ENCODE peak calls at places on chromosomes 4 and X, in four cellular contexts. A is uterus, K is upper lobe of right lung, E is ovary. B is an unnamed sample. For H3K4me1 and H3K27me3, the result is how much of the 10 kb centered on the place peaks cover.

GRCh38 chr4:118348886-118349285 is 3.9 kb downstream of the PRSS12 start:
- DNase-seq in A (no peak), K (no peak), E (no peak), B (no peak)

GRCh38 chr4:37968747-37969146 is 8.5 kb downstream of the PTTG2 start:
- DNase-seq in A (no peak), K (no peak), E (no peak), B (no peak)

GRCh38 chr4:74483226-74483911 is 38.4 kb downstream of the AREG start:
- DNase-seq in A (no peak), K (no peak), E (no peak), B (no peak)

GRCh38 chr4:103026868-103027267 is 7.4 kb upstream of the SLC9B1 start:
- DNase-seq in A (no peak), K (no peak), E (no peak), B (no peak)

GRCh38 chrX:41824551-41824950 is 98.8 kb downstream of the CASK start:
- DNase-seq in A (no peak), K (no peak), E (no peak), B (no peak)

GRCh38 chr4:121648518-121648917 is 48.3 kb downstream of the ANXA5 start:
- DNase-seq in A (no peak), K (no peak), E (no peak), B (no peak)

GRCh38 chr4:8239661-8240060 is 29.9 kb upstream of the HTRA3 start:
- DNase-seq in A (no peak), K (no peak), E (no peak), B (no peak)

GRCh38 chr4:78652282-78652876 is 100.8 kb downstream of the ANXA3 start:
- DNase-seq in A (peak), K (no peak), E (no peak), B (no peak)

GRCh38 chr4:168648929-168649328 is 152.1 kb downstream of the PALLD start:
- DNase-seq in A (peak), K (no peak), E (no peak), B (no peak)

GRCh38 chrX:41558531-41558930 is 111.4 kb downstream of the NYX start:
- DNase-seq in A (no peak), K (no peak), E (no peak), B (no peak)

GRCh38 chr4:27894951-27895350 is 1034.3 kb downstream of the STIM2 start:
- DNase-seq in A (no peak), K (no peak), E (no peak), B (no peak)

GRCh38 chr4:122777846-122778501 is 45.5 kb downstream of the BBS12 start:
- DNase-seq in A (no peak), K (no peak), E (no peak), B (no peak)

GRCh38 chr4:2095236-2096072 is 36.3 kb downstream of the NAT8L start:
- DNase-seq in A (no peak), K (no peak), E (no peak), B (no peak)

GRCh38 chrX:123860983-123861382 is 1.1 kb downstream of the XIAP start:
- DNase-seq in A (no peak), K (no peak), E (no peak), B (no peak)

GRCh38 chr4:184930026-184930425 is 88.3 kb upstream of the HELT start:
- DNase-seq in A (no peak), K (no peak), E (no peak), B (no peak)

GRCh38 chrX:75096331-75096730 is 59.8 kb downstream of the ABCB7 start:
- DNase-seq in A (no peak), K (no peak), E (no peak), B (no peak)

GRCh38 chr4:88533937-88534750 is 10.6 kb upstream of the PYURF start:
- DNase-seq in A (no peak), K (no peak), E (no peak), B (no peak)

GRCh38 chr4:184237612-184238011 is 19.9 kb upstream of the ENPP6 start:
- DNase-seq in A (no peak), K (no peak), E (no peak), B (no peak)

GRCh38 chr4:168480991-168481588 is 798 bp upstream of the DDX60L start:
- DNase-seq in A (peak), K (no peak), E (no peak), B (peak)

GRCh38 chr4:73648478-73648877 is 28.2 kb upstream of the RASSF6 start:
- DNase-seq in A (no peak), K (no peak), E (no peak), B (no peak)

GRCh38 chrX:41009816-41010187 is 75.4 kb upstream of the USP9X start:
- DNase-seq in A (no peak), K (no peak), E (no peak), B (no peak)

GRCh38 chr4:105092356-105092755 is 54.3 kb upstream of the TET2 start:
- DNase-seq in A (peak), K (no peak), E (no peak), B (no peak)

GRCh38 chr4:157664726-157665125 is 444.2 kb downstream of the GRIA2 start:
- DNase-seq in A (no peak), K (no peak), E (no peak), B (no peak)

GRCh38 chr4:174764105-174764729 is 64.8 kb downstream of the GLRA3 start:
- DNase-seq in A (no peak), K (no peak), E (no peak), B (no peak)

GRCh38 chrX:101764538-101764937 is 104.9 kb upstream of the ARMCX2 start:
- DNase-seq in A (no peak), K (no peak), E (no peak), B (no peak)

GRCh38 chr4:145154573-145154972 is 25.8 kb downstream of the OTUD4 start:
- DNase-seq in A (no peak), K (no peak), E (no peak), B (no peak)

GRCh38 chrX:148609766-148610698 is 109.6 kb downstream of the AFF2 start:
- DNase-seq in A (no peak), K (no peak), E (no peak), B (no peak)

GRCh38 chr4:54109226-54110018 is 9.5 kb downstream of the GSX2 start:
- DNase-seq in A (no peak), K (no peak), E (no peak), B (no peak)

GRCh38 chr4:100118213-100118612 is 72.1 kb downstream of the DDIT4L start:
- DNase-seq in A (no peak), K (no peak), E (no peak), B (no peak)

GRCh38 chr4:163681208-163681821 is 186.8 kb downstream of the TMA16 start:
- DNase-seq in A (no peak), K (no peak), E (no peak), B (peak)

GRCh38 chr4:113637823-113638691 is 123.5 kb downstream of the CAMK2D start:
- DNase-seq in A (no peak), K (no peak), E (no peak), B (no peak)

GRCh38 chr4:176988226-176988625 is 195.5 kb upstream of the VEGFC start:
- DNase-seq in A (no peak), K (no peak), E (no peak), B (no peak)

GRCh38 chr4:102629686-102630085 is 128.5 kb downstream of the NFKB1 start:
- DNase-seq in A (no peak), K (no peak), E (no peak), B (no peak)

GRCh38 chr4:74559853-74560252 is 114.9 kb downstream of the AREG start:
- DNase-seq in A (no peak), K (no peak), E (no peak), B (no peak)

GRCh38 chrX:110317079-110317819 is 636 bp downstream of the AMMECR1 start:
- DNase-seq in A (peak), K (peak), E (peak), B (peak)

GRCh38 chr4:79964715-79965345 is 108.2 kb downstream of the ANTXR2 start:
- DNase-seq in A (no peak), K (no peak), E (no peak), B (no peak)

DNA sequence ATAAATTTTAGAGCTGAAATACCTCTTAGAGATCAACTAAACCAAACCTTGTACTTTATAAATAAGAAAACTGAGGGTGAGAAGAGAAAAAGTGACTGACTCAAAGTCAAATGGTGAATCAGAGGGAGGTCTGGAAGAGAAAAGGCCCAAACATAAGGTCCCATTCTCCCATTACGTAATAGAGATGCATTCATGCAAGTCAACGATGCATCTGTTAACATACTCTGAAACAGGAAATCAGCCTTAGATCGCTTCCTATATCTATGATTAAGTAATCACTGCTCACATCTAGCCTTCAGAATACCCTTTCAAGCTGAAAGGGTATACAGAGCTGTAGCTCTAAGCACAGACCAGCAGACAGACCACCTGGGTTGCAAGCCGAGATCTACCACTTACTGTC is 6.5 kb downstream of the RNF150 start:
- DNase-seq in A (no peak), K (no peak), E (no peak), B (no peak)
- H3K4me1 ChIP-seq in A (under half), K (under half), E (under half), B (under half)

GRCh38 chrX:72097081-72097480 is 34.6 kb downstream of the RTL5 start:
- DNase-seq in A (no peak), K (no peak), E (no peak), B (no peak)

GRCh38 chrX:72100824-72101351 is 30.8 kb downstream of the RTL5 start:
- DNase-seq in A (no peak), K (peak), E (no peak), B (no peak)

GRCh38 chrX:72100051-72100755 is 31.5 kb downstream of the RTL5 start:
- DNase-seq in A (no peak), K (no peak), E (no peak), B (peak)

GRCh38 chrX:72094894-72095293 is 36.8 kb downstream of the RTL5 start:
- DNase-seq in A (no peak), K (no peak), E (no peak), B (no peak)

DNA sequence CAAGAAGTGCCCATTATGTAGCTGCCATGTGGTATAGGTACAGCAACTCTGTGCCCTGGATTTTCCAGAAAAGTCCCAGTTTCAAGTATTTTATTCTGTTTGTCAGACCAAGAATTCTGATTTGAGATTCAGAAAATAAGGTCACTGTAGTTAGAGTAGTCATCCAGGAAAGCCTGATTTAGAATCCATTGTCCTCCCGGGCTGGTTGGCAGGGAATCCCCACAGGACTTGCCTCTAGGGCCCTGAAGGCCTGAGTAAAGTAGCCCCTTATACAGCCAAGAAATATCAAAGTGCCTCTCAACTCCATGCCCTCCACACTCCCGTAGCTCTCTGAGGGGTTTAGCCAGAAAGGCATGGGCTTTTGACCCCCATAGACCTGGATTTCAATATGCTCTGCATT is 36.3 kb downstream of the RTL5 start:
- DNase-seq in A (no peak), K (no peak), E (no peak), B (no peak)
- H3K27me3 ChIP-seq in A (under half), K (under half), E (under half), B (under half)

DNA sequence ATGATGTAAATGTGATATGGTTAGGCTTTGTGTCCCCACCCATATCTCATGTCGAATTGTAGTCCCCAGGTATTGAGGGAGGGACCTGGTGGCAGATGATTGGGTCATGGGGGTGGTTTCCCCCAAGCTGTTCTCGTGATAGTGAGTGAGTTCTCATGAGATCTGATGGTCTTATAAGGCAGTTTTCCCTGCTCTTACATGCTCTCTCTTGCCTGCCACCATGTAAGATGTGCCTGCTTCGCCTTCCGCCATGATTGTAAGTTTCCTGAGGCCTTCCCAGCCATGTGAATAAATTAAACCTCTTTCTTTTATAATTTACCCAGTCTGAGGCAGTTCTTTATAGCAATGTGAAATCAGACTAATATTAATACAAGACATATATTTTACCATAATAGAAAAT is 23.9 kb downstream of the BLOC1S4 start:
- DNase-seq in A (no peak), K (no peak), E (no peak), B (no peak)
- H3K4me1 ChIP-seq in A (under half), K (under half), E (under half), B (under half)

GRCh38 chrX:125952973-125953372 is 213.1 kb downstream of the DCAF12L2 start:
- DNase-seq in A (no peak), K (no peak), E (no peak), B (no peak)

DNA sequence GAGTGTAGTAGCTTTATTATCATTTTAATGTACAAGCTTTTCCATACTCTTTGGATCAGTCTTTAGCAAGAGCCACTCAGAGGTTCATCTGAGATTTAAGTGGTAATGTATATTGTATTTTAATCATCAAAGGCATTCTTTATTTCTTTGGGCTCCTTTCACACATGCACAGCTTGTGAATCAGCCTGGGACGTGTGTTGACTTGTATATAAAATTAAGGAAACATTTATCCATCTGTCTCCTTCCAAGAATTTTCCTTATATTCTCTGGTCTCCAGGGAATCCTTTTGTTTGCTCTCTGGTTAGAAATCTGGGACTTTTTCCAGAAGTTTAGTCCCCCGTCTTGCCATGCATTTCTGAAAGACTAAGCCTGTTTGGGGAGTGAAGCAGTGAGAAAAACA is 212.3 kb downstream of the DCAF12L2 start:
- DNase-seq in A (no peak), K (no peak), E (no peak), B (no peak)
- H3K27me3 ChIP-seq in A (under half), K (under half), E (under half), B (under half)

DNA sequence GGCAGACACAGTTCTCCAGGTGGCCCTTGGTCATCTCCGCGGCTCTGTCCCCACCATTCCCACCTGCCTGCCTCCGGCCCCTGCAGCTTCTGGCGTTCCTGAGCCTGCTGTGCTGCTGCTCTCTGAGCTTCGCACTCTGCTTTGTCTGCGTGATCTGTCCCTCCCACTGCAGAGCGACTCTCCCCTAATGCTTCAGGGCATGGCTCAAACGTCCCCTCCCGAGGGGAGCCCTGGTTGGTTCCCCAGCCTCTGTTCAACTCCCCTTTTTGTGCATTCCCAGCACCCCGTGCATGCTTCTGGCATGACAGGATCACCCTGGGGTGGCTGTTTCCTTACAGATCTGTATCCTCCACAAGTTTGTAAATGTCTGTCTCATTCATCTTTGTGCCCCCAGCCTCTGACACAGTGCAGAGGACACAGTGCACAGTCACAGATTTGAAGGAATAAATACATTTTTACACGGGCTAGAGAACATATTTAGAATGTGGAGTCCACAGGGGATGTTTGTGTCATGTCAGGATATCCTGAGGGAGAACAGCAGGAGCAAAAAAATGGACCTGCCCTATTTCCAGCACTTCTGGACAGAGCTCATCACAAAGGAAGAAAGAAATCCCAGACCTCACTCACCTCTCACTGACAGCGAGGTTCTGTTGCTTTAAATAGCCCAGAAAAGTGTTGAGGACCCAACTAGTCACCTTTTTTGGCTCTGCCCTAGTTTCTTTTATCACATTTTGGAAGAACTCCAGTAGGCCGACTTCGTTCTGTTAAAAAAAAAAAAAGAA is 72.6 kb downstream of the GATB start:
- DNase-seq in A (no peak), K (no peak), E (no peak), B (no peak)
- H3K4me1 ChIP-seq in A (under half), K (under half), E (under half), B (under half)

DNA sequence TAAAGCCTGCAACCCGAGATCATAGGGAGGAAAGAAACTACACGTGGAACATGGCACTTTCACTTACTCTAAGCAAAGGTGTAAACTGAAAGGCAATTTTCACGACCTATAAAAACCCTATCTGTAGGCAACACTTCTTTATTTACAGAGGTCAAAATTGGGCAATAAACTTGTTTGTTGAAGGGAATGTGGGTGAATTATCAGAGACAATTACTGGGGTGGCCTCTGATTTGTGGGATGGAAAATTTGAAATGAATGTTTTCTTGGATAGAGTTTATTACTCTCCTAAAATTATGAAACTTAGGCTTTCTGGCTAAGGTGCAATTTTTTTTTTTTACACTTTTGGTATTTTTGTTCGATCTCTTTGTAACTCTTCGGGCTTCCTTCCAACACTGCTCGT is 734.1 kb upstream of the TENM3 start:
- DNase-seq in A (no peak), K (no peak), E (no peak), B (no peak)
- H3K27me3 ChIP-seq in A (under half), K (under half), E (under half), B (under half)

DNA sequence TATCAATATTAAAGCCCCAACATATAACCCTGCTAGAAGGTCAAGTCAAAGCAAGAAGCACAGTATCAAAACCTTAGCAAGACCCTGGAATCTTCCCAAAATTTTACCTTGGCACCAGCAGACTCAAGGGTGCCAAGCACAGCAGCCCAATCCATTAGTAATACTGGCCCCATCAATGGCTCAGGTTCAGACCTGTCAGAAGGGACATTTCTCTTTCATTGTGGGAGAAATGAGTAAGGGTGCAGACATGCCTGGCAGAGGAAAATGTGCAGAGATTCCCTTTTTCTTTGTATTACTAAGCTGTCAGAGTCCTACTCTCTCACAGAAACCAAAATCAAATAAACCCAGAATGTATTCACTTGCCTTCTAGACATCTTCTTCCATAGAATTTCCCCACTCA is 203.9 kb downstream of the EVC2 start:
- DNase-seq in A (no peak), K (no peak), E (no peak), B (no peak)
- H3K4me1 ChIP-seq in A (under half), K (under half), E (under half), B (under half)

DNA sequence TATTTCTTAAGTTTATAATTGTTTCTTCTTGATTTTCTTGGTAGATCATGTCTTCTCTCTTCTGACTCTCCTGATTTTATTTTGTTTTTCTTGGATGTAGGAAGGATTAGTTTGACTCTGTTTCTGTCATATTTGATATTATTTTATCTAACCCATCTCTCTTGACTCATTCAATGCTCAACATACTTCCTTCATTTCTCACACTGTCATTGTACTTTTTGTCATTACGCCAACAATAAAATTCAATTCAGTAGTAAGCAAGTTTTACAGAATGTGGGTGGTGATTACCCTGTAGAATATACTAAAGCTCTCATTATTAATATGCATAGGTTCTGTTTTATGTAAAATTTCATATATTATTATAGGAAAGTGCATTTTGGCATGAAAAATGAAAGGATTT is 1303.0 kb upstream of the AGA start:
- DNase-seq in A (no peak), K (no peak), E (no peak), B (no peak)
- H3K27me3 ChIP-seq in A (under half), K (under half), E (under half), B (under half)

GRCh38 chrX:136207546-136207945 is 43.7 kb downstream of the MAP7D3 start:
- DNase-seq in A (no peak), K (no peak), E (no peak), B (no peak)

GRCh38 chrX:136210243-136210642 is 41.0 kb downstream of the MAP7D3 start:
- DNase-seq in A (no peak), K (no peak), E (no peak), B (no peak)

GRCh38 chrX:136210806-136211205 is 40.4 kb downstream of the MAP7D3 start:
- DNase-seq in A (no peak), K (no peak), E (no peak), B (no peak)

GRCh38 chrX:136209751-136210150 is 41.4 kb downstream of the MAP7D3 start:
- DNase-seq in A (no peak), K (no peak), E (no peak), B (no peak)

GRCh38 chrX:136209016-136209738 is 42.0 kb downstream of the MAP7D3 start:
- DNase-seq in A (peak), K (peak), E (peak), B (no peak)
- H3K4me1 ChIP-seq in A (under half), K (under half), E (under half), B (under half)